ENCODE peak calls at places on chromosomes 2 and 18, in seven cellular contexts. One of them, this sample, is unnamed.
A peak's percentile ranks its signal among the peaks of the same experiment; 100 is the strongest.

GRCh38 chr2:213166109-213166508 is 14.7 kb upstream of the IKZF2 start:
- DNase-seq in body of pancreas: no peak
- DNase-seq in HCT116: no peak
- DNase-seq in IMR-90: no peak
- DNase-seq in ovary: no peak
- DNase-seq in tibial nerve: no peak
- DNase-seq in sigmoid colon: no peak
- DNase-seq in this sample: no peak

GRCh38 chr2:159146930-159147666 is 139.4 kb downstream of the WDSUB1 start:
- DNase-seq in body of pancreas: peak; percentile 59
- DNase-seq in HCT116: peak; percentile 23
- DNase-seq in IMR-90: no peak
- DNase-seq in ovary: no peak
- DNase-seq in tibial nerve: no peak
- DNase-seq in sigmoid colon: no peak
- DNase-seq in this sample: peak; percentile 94

GRCh38 chr18:47883771-47884413 is 46.6 kb downstream of the SMAD2 start:
- DNase-seq in body of pancreas: no peak
- DNase-seq in HCT116: no peak
- DNase-seq in IMR-90: peak; percentile 76
- DNase-seq in ovary: no peak
- DNase-seq in tibial nerve: no peak
- DNase-seq in sigmoid colon: no peak
- DNase-seq in this sample: no peak

GRCh38 chr18:56115072-56116038 is 523.0 kb downstream of the TXNL1 start:
- DNase-seq in body of pancreas: no peak
- DNase-seq in HCT116: no peak
- DNase-seq in IMR-90: peak; percentile 25
- DNase-seq in ovary: no peak
- DNase-seq in tibial nerve: no peak
- DNase-seq in sigmoid colon: no peak
- DNase-seq in this sample: no peak

GRCh38 chr2:160803881-160804280 is 310.3 kb upstream of the RBMS1 start:
- DNase-seq in body of pancreas: no peak
- DNase-seq in HCT116: no peak
- DNase-seq in IMR-90: no peak
- DNase-seq in ovary: no peak
- DNase-seq in tibial nerve: no peak
- DNase-seq in sigmoid colon: no peak
- DNase-seq in this sample: no peak

GRCh38 chr18:77124452-77124922 is 8.1 kb downstream of the MBP start:
- DNase-seq in body of pancreas: no peak
- DNase-seq in HCT116: no peak
- DNase-seq in IMR-90: no peak
- DNase-seq in ovary: no peak
- DNase-seq in tibial nerve: no peak
- DNase-seq in sigmoid colon: peak; percentile 63
- DNase-seq in this sample: no peak

GRCh38 chr2:28469947-28470585 is 25.8 kb upstream of the PLB1 start:
- DNase-seq in body of pancreas: no peak
- DNase-seq in HCT116: no peak
- DNase-seq in IMR-90: no peak
- DNase-seq in ovary: no peak
- DNase-seq in tibial nerve: no peak
- DNase-seq in sigmoid colon: peak; percentile 30
- DNase-seq in this sample: no peak

GRCh38 chr2:72917138-72917874 is at the start of gene EMX1:
- DNase-seq in body of pancreas: peak; percentile 81
- DNase-seq in HCT116: peak; percentile 60
- DNase-seq in IMR-90: no peak
- DNase-seq in ovary: no peak
- DNase-seq in tibial nerve: no peak
- DNase-seq in sigmoid colon: no peak
- DNase-seq in this sample: peak; percentile 74

GRCh38 chr2:103527278-103527677 is 765.4 kb downstream of the TMEM182 start:
- DNase-seq in body of pancreas: no peak
- DNase-seq in HCT116: no peak
- DNase-seq in IMR-90: no peak
- DNase-seq in ovary: no peak
- DNase-seq in tibial nerve: no peak
- DNase-seq in sigmoid colon: no peak
- DNase-seq in this sample: no peak

GRCh38 chr18:79680100-79680879 is 687 bp downstream of the CTDP1 start:
- DNase-seq in body of pancreas: peak; percentile 76
- DNase-seq in HCT116: no peak
- DNase-seq in IMR-90: peak; percentile 52
- DNase-seq in ovary: no peak
- DNase-seq in tibial nerve: no peak
- DNase-seq in sigmoid colon: no peak
- DNase-seq in this sample: peak; percentile 69

GRCh38 chr18:22494771-22495170 is 77.1 kb upstream of the CTAGE1 start:
- DNase-seq in body of pancreas: no peak
- DNase-seq in HCT116: no peak
- DNase-seq in IMR-90: peak; percentile 64
- DNase-seq in ovary: no peak
- DNase-seq in tibial nerve: no peak
- DNase-seq in sigmoid colon: no peak
- DNase-seq in this sample: no peak

GRCh38 chr2:28282861-28283646 is 109.6 kb upstream of the FOSL2 start:
- DNase-seq in body of pancreas: no peak
- DNase-seq in HCT116: no peak
- DNase-seq in IMR-90: no peak
- DNase-seq in ovary: no peak
- DNase-seq in tibial nerve: no peak
- DNase-seq in sigmoid colon: no peak
- DNase-seq in this sample: no peak

GRCh38 chr18:23069481-23069880 is 65.8 kb upstream of the CABLES1 start:
- DNase-seq in body of pancreas: no peak
- DNase-seq in HCT116: no peak
- DNase-seq in IMR-90: no peak
- DNase-seq in ovary: no peak
- DNase-seq in tibial nerve: no peak
- DNase-seq in sigmoid colon: no peak
- DNase-seq in this sample: no peak

GRCh38 chr2:122908134-122908533 is 1117.0 kb upstream of the CNTNAP5 start:
- DNase-seq in body of pancreas: no peak
- DNase-seq in HCT116: no peak
- DNase-seq in IMR-90: no peak
- DNase-seq in ovary: no peak
- DNase-seq in tibial nerve: no peak
- DNase-seq in sigmoid colon: no peak
- DNase-seq in this sample: no peak

GRCh38 chr18:9810994-9811393 is 74.8 kb upstream of the TXNDC2 start:
- DNase-seq in body of pancreas: no peak
- DNase-seq in HCT116: no peak
- DNase-seq in IMR-90: no peak
- DNase-seq in ovary: no peak
- DNase-seq in tibial nerve: no peak
- DNase-seq in sigmoid colon: peak; percentile 40
- DNase-seq in this sample: no peak
- H3K4me1 ChIP-seq in body of pancreas: peaks cover 8% of the 10 kb centered on the region
- H3K4me1 ChIP-seq in HCT116: peaks cover 14% of the 10 kb centered on the region
- H3K4me1 ChIP-seq in IMR-90: peaks cover 13% of the 10 kb centered on the region
- H3K4me1 ChIP-seq in ovary: peaks cover 7% of the 10 kb centered on the region
- H3K4me1 ChIP-seq in tibial nerve: peaks cover 40% of the 10 kb centered on the region
- H3K4me1 ChIP-seq in sigmoid colon: peaks cover 39% of the 10 kb centered on the region
- H3K4me1 ChIP-seq in this sample: peaks cover 18% of the 10 kb centered on the region

GRCh38 chr18:8912348-8913057 is 190.0 kb upstream of the NDUFV2 start:
- DNase-seq in body of pancreas: peak; percentile 2
- DNase-seq in HCT116: no peak
- DNase-seq in IMR-90: no peak
- DNase-seq in ovary: no peak
- DNase-seq in tibial nerve: no peak
- DNase-seq in sigmoid colon: no peak
- DNase-seq in this sample: no peak
- TF ChIP-seq POLR2A in body of pancreas: no peak
- TF ChIP-seq POLR2A in HCT116: no peak
- TF ChIP-seq POLR2A in IMR-90: no peak
- TF ChIP-seq POLR2A in ovary: no peak
- TF ChIP-seq POLR2A in tibial nerve: no peak
- TF ChIP-seq POLR2A in sigmoid colon: no peak
- TF ChIP-seq POLR2A in this sample: no peak

GRCh38 chr2:45390433-45390832 is 220.6 kb downstream of the SRBD1 start:
- DNase-seq in body of pancreas: no peak
- DNase-seq in HCT116: no peak
- DNase-seq in IMR-90: no peak
- DNase-seq in ovary: no peak
- DNase-seq in tibial nerve: no peak
- DNase-seq in sigmoid colon: no peak
- DNase-seq in this sample: no peak
- H3K4me3 ChIP-seq in body of pancreas: no peak overlapping the region
- H3K4me3 ChIP-seq in HCT116: no peak overlapping the region
- H3K4me3 ChIP-seq in IMR-90: no peak overlapping the region
- H3K4me3 ChIP-seq in ovary: no peak overlapping the region
- H3K4me3 ChIP-seq in tibial nerve: no peak overlapping the region
- H3K4me3 ChIP-seq in sigmoid colon: no peak overlapping the region
- H3K4me3 ChIP-seq in this sample: no peak overlapping the region

GRCh38 chr2:1718339-1719220 is 25.7 kb downstream of the PXDN start:
- DNase-seq in body of pancreas: no peak
- DNase-seq in HCT116: no peak
- DNase-seq in IMR-90: no peak
- DNase-seq in ovary: no peak
- DNase-seq in tibial nerve: no peak
- DNase-seq in sigmoid colon: peak; percentile 66
- DNase-seq in this sample: no peak
- H3K4me1 ChIP-seq in body of pancreas: peaks cover 5% of the 10 kb centered on the region
- H3K4me1 ChIP-seq in HCT116: no peaks in the 10 kb centered on the region
- H3K4me1 ChIP-seq in IMR-90: peaks cover 24% of the 10 kb centered on the region
- H3K4me1 ChIP-seq in ovary: peaks cover 56% of the 10 kb centered on the region
- H3K4me1 ChIP-seq in tibial nerve: peaks cover 37% of the 10 kb centered on the region
- H3K4me1 ChIP-seq in sigmoid colon: peaks cover 85% of the 10 kb centered on the region
- H3K4me1 ChIP-seq in this sample: peaks cover 28% of the 10 kb centered on the region

GRCh38 chr2:180979935-180980184 is 545 bp upstream of the UBE2E3 start:
- DNase-seq in body of pancreas: no peak
- DNase-seq in HCT116: no peak
- DNase-seq in IMR-90: peak; percentile 6
- DNase-seq in ovary: no peak
- DNase-seq in tibial nerve: no peak
- DNase-seq in sigmoid colon: no peak
- DNase-seq in this sample: no peak

GRCh38 chr2:180979086-180979934 is 1.1 kb upstream of the UBE2E3 start:
- DNase-seq in body of pancreas: peak; percentile 11
- DNase-seq in HCT116: no peak
- DNase-seq in IMR-90: peak; percentile 76
- DNase-seq in ovary: no peak
- DNase-seq in tibial nerve: no peak
- DNase-seq in sigmoid colon: no peak
- DNase-seq in this sample: peak; percentile 10

GRCh38 chr2:180980943-180981898 is 816 bp downstream of the UBE2E3 start:
- DNase-seq in body of pancreas: peak; percentile 15
- DNase-seq in HCT116: no peak
- DNase-seq in IMR-90: peak; percentile 44
- DNase-seq in ovary: no peak
- DNase-seq in tibial nerve: no peak
- DNase-seq in sigmoid colon: peak; percentile 59
- DNase-seq in this sample: peak; percentile 38

GRCh38 chr2:180983468-180984388 is 3.3 kb downstream of the UBE2E3 start:
- DNase-seq in body of pancreas: peak; percentile 63
- DNase-seq in HCT116: peak; percentile 39
- DNase-seq in IMR-90: peak; percentile 69
- DNase-seq in ovary: no peak
- DNase-seq in tibial nerve: no peak
- DNase-seq in sigmoid colon: no peak
- DNase-seq in this sample: peak; percentile 17

DNA sequence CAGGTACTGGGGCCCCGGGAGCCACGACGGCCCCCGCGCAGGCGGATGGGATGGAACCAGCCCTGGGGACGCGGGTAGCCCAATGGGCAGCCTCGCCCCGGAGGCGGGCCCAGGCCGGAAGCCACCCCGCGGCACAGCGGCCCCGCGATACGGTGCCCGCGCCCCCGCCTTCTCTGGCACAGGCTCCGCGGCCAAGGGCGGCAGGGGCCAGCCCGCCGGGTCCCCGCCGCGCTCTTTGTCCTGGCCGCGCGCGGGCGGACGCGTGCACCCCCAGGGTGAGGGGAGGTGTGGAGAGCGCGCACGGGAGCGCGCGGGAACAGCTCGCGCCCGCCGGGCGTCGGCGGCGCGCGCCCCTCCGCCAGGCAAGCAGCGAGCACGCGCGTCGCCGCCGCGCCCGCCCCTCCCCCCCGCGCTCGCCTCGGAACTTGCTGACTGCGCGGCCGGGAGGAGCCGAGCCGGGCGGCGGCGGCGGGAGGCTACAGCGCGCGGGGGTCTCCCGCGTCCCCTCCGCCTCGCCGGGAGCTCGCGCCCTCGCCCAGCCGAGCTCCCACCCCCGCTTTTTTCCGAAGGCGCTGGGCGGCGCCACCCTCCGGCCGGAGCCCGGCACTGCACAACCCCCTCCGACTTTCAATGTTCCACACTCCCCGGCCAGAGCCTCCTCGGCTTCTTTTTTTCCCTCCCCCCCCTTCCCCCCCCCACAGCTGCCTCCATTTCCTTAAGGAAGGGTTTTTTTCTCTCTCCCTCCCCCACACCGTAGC is at the start of gene UBE2E3:
- DNase-seq in body of pancreas: peak; percentile 87
- DNase-seq in HCT116: peak; percentile 48
- DNase-seq in IMR-90: peak; percentile 72
- DNase-seq in ovary: peak; percentile 90
- DNase-seq in tibial nerve: peak; percentile 59
- DNase-seq in sigmoid colon: peak; percentile 88
- DNase-seq in this sample: peak; percentile 87
- TF ChIP-seq POLR2A in body of pancreas: peak; percentile 20
- TF ChIP-seq POLR2A in HCT116: no peak
- TF ChIP-seq POLR2A in IMR-90: peak; percentile 44
- TF ChIP-seq POLR2A in ovary: peak; percentile 25
- TF ChIP-seq POLR2A in tibial nerve: peak; percentile 9
- TF ChIP-seq POLR2A in sigmoid colon: no peak
- TF ChIP-seq POLR2A in this sample: no peak

DNA sequence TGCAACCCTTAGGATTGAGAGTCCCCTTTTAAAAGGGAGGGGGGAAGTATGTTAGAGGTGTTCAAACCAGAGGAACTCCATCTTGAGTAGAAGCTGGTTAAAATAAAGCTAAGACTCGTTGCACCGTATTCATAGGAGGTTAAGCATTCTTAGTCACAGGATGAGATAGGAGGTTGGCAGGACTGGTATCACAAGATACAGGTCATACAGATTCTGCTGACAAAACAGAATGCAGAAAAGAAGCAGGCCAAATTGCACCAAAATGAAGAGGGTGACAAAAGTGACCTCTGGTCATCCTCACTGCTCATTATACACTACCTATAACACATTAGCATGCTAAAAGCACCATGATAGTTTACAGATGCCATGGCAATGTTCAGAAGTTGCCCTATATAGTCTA is 192.3 kb upstream of the NDUFV2 start:
- DNase-seq in body of pancreas: no peak
- DNase-seq in HCT116: no peak
- DNase-seq in IMR-90: no peak
- DNase-seq in ovary: no peak
- DNase-seq in tibial nerve: no peak
- DNase-seq in sigmoid colon: no peak
- DNase-seq in this sample: no peak
- H3K4me3 ChIP-seq in body of pancreas: no peak overlapping the region
- H3K4me3 ChIP-seq in HCT116: no peak overlapping the region
- H3K4me3 ChIP-seq in IMR-90: no peak overlapping the region
- H3K4me3 ChIP-seq in ovary: no peak overlapping the region
- H3K4me3 ChIP-seq in tibial nerve: no peak overlapping the region
- H3K4me3 ChIP-seq in sigmoid colon: no peak overlapping the region
- H3K4me3 ChIP-seq in this sample: no peak overlapping the region

This sample was measured in thyroid gland.